ENCODE peak calls at places on chromosomes 16 and 17, in four cellular contexts. C is mammary epithelial cell, F is MM.1S, D is kidney. Q is an unnamed sample.

GRCh38 chr16:56606688-56607618 is 1.4 kb upstream of the MT2A start:
- DNase-seq in C (peak; percentile 99), F (no peak), D (peak; percentile 95), Q (peak; percentile 54)

GRCh38 chr16:66266436-66267286 is 99.8 kb upstream of the CDH5 start:
- DNase-seq in C (no peak), F (no peak), D (no peak), Q (no peak)

GRCh38 chr17:70808596-70808995 is 639.3 kb downstream of the KCNJ2 start:
- DNase-seq in C (peak; percentile 8), F (no peak), D (no peak), Q (no peak)

GRCh38 chr17:4559139-4559791 is 1.1 kb downstream of the GGT6 start:
- DNase-seq in C (no peak), F (no peak), D (peak; percentile 69), Q (peak; percentile 58)

GRCh38 chr16:31202402-31203385 is at the start of gene PYCARD:
- DNase-seq in C (peak; percentile 49), F (peak; percentile 25), D (peak; percentile 86), Q (peak; percentile 81)

GRCh38 chr16:76797457-76797856 is 393.5 kb upstream of the MON1B start:
- DNase-seq in C (no peak), F (no peak), D (no peak), Q (no peak)

GRCh38 chr17:57544381-57544780 is 200.7 kb downstream of the CCDC182 start:
- DNase-seq in C (no peak), F (no peak), D (no peak), Q (no peak)

GRCh38 chr16:3950343-3951193 is 70.1 kb upstream of the CREBBP start:
- DNase-seq in C (peak; percentile 52), F (no peak), D (peak; percentile 95), Q (peak; percentile 44)

GRCh38 chr17:54849660-54850059 is 51.0 kb upstream of the TOM1L1 start:
- DNase-seq in C (no peak), F (no peak), D (no peak), Q (no peak)

GRCh38 chr17:1073241-1073962 is 76.5 kb downstream of the TIMM22 start:
- DNase-seq in C (no peak), F (no peak), D (peak; percentile 59), Q (no peak)

GRCh38 chr17:74654742-74655141 is 31.2 kb upstream of the CD300E start:
- DNase-seq in C (no peak), F (no peak), D (no peak), Q (no peak)

GRCh38 chr16:54303613-54304012 is 17.0 kb upstream of the IRX3 start:
- DNase-seq in C (no peak), F (no peak), D (no peak), Q (no peak)

GRCh38 chr16:13421726-13422125 is 498.2 kb upstream of the ERCC4 start:
- DNase-seq in C (peak; percentile 20), F (no peak), D (no peak), Q (no peak)

GRCh38 chr16:19850131-19850817 is 34.4 kb downstream of the GPRC5B start:
- DNase-seq in C (no peak), F (no peak), D (no peak), Q (no peak)

GRCh38 chr16:62965831-62966230 is 929.6 kb upstream of the CDH8 start:
- DNase-seq in C (no peak), F (no peak), D (no peak), Q (no peak)

GRCh38 chr17:1168537-1169234 is 11.1 kb downstream of the ABR start:
- DNase-seq in C (no peak), F (no peak), D (no peak), Q (no peak)

GRCh38 chr16:53809088-53809951 is 105.4 kb downstream of the FTO start:
- DNase-seq in C (peak; percentile 78), F (no peak), D (no peak), Q (no peak)

GRCh38 chr16:56715128-56715527 is 14.8 kb upstream of the NUP93 start:
- DNase-seq in C (no peak), F (no peak), D (no peak), Q (no peak)

GRCh38 chr16:85139888-85140339 is 27.6 kb upstream of the CIBAR2 start:
- DNase-seq in C (no peak), F (no peak), D (no peak), Q (no peak)

GRCh38 chr16:28063047-28063521 is 430 bp downstream of the GSG1L start:
- DNase-seq in C (no peak), F (no peak), D (no peak), Q (no peak)

GRCh38 chr16:57764006-57764340 is 28.4 kb downstream of the KATNB1 start:
- DNase-seq in C (no peak), F (no peak), D (no peak), Q (no peak)

GRCh38 chr16:73047536-73048291 is at the start of gene ZFHX3:
- DNase-seq in C (peak; percentile 70), F (peak; percentile 56), D (peak; percentile 91), Q (peak; percentile 83)

GRCh38 chr16:48384305-48384981 is 770 bp downstream of the SIAH1 start:
- DNase-seq in C (peak; percentile 24), F (peak; percentile 38), D (peak; percentile 89), Q (peak; percentile 65)

GRCh38 chr16:64589836-64590235 is 532.0 kb downstream of the CDH11 start:
- DNase-seq in C (no peak), F (no peak), D (no peak), Q (no peak)

GRCh38 chr16:29737713-29738112 is 8.1 kb downstream of the C16orf54 start:
- DNase-seq in C (no peak), F (no peak), D (no peak), Q (peak; percentile 39)

GRCh38 chr16:73095885-73096341 is 48.0 kb upstream of the ZFHX3 start:
- DNase-seq in C (no peak), F (no peak), D (peak; percentile 60), Q (no peak)

GRCh38 chr17:50048146-50048720 is 7.7 kb upstream of the ITGA3 start:
- DNase-seq in C (no peak), F (no peak), D (no peak), Q (no peak)

GRCh38 chr17:1169913-1170312 is 9.9 kb downstream of the ABR start:
- DNase-seq in C (no peak), F (no peak), D (no peak), Q (no peak)

GRCh38 chr17:77693301-77693700 is 265.2 kb upstream of the TNRC6C start:
- DNase-seq in C (no peak), F (no peak), D (no peak), Q (peak; percentile 12)

GRCh38 chr16:51500306-51500705 is 349.2 kb upstream of the SALL1 start:
- DNase-seq in C (peak; percentile 14), F (no peak), D (no peak), Q (no peak)

GRCh38 chr17:34527908-34528470 is 51.4 kb upstream of the TMEM132E start:
- DNase-seq in C (no peak), F (no peak), D (no peak), Q (no peak)

GRCh38 chr16:85146922-85147651 is 34.8 kb upstream of the CIBAR2 start:
- DNase-seq in C (no peak), F (no peak), D (peak; percentile 83), Q (no peak)

GRCh38 chr17:17741346-17742023 is 60.2 kb downstream of the RAI1 start:
- DNase-seq in C (peak; percentile 44), F (no peak), D (no peak), Q (no peak)

GRCh38 chr16:74999683-75000480 is 1.1 kb downstream of the ZNRF1 start:
- DNase-seq in C (peak; percentile 61), F (no peak), D (peak; percentile 87), Q (peak; percentile 69)

GRCh38 chr17:19978803-19979202 is 1.2 kb upstream of the AKAP10 start:
- DNase-seq in C (no peak), F (no peak), D (no peak), Q (no peak)

GRCh38 chr16:1859650-1860049 is 12.3 kb downstream of the MEIOB start:
- DNase-seq in C (no peak), F (no peak), D (no peak), Q (peak; percentile 38)

GRCh38 chr17:58710948-58711552 is 18.6 kb downstream of the RAD51C start:
- DNase-seq in C (peak; percentile 19), F (peak; percentile 62), D (no peak), Q (peak; percentile 42)

GRCh38 chr17:50707296-50708049 is at the start of gene ANKRD40:
- DNase-seq in C (peak; percentile 94), F (peak; percentile 90), D (peak; percentile 95), Q (peak; percentile 92)

DNA sequence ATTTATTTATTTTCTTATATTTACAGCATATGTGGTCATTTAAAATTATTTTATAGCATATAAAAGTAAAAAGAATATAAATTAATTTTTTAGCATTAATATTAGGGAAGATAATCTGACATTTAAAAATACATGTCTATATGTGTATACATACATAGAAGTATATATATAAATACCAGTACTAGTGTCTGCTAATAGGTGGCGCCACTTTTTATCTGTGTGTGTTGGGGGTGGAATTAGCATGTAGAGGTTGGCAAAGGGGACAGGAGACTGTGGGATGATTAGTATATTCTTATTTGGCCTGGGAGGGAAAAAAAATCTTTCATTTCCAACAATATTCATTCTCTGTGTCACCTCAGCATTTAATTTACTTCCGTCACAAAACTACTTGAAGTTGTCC is 359.1 kb downstream of the WWOX start:
- DNase-seq in C (no peak), F (no peak), D (no peak), Q (no peak)
- TF ChIP-seq CTCF in C (no peak), F (no peak), D (no peak), Q (no peak)

GRCh38 chr17:40361063-40361924 is 3.2 kb downstream of the GJD3 start:
- DNase-seq in C (no peak), F (no peak), D (no peak), Q (no peak)
- H3K4me3 ChIP-seq in C (no peak overlapping the region), F (no peak overlapping the region), D (no peak overlapping the region), Q (no peak overlapping the region)

DNA sequence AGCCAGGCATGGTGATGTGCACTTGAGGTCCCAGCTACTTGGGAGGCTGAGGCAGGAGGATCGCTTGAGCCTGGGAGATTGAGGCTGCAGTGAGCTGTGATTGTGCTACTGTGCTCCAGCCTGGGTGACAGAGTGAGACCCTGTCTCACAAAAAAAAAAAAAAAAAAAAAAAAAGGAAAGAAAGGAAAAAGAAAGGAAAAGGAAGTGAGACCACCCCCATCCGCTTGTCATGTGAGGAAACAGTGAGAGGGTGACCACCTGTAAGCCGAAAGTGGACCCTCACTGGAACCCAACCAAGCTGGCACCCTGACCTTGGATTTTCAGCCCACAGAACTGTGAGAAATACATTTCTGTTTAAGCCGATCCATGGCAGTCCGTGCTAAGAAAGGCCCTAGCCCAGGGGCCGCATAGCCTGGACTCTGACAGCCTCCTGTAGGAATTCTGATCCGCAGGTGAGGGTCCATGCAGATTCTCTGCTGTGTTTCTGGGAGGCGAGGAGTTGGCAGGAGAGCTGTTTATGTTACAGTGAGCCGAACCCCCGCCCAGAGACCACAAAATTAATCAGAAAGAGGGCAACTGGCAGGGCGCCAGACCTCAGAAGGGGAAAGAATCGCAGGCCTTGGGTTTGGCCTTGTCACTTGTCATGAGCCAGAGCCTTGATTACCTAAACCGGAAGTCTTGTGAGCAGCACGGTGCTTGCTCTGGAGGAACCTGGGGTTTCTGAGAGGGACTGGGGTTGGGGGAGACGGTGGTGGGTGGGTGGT is 938 bp downstream of the SGSH start:
- DNase-seq in C (peak; percentile 82), F (peak; percentile 95), D (peak; percentile 88), Q (peak; percentile 81)
- H3K9ac ChIP-seq in C (peak overlapping the region; percentile 42), F (peak overlapping the region; percentile 92), D (peak overlapping the region; percentile 77), Q (peak overlapping the region; percentile 99)

GRCh38 chr17:64209983-64210382 is 53.1 kb downstream of the TEX2 start:
- DNase-seq in C (peak; percentile 66), F (no peak), D (no peak), Q (no peak)

GRCh38 chr17:64209356-64209941 is 53.6 kb downstream of the TEX2 start:
- DNase-seq in C (no peak), F (no peak), D (no peak), Q (no peak)

GRCh38 chr17:64202683-64203430 is 60.2 kb downstream of the TEX2 start:
- DNase-seq in C (peak; percentile 83), F (no peak), D (no peak), Q (no peak)

GRCh38 chr17:64203630-64204029 is 59.4 kb downstream of the TEX2 start:
- DNase-seq in C (no peak), F (no peak), D (no peak), Q (no peak)

GRCh38 chr17:64205804-64206203 is 57.3 kb downstream of the TEX2 start:
- DNase-seq in C (no peak), F (no peak), D (no peak), Q (no peak)
- TF ChIP-seq CTCF in C (no peak), F (no peak), D (no peak), Q (no peak)

Q was measured in colonic mucosa.